ENCODE peak calls at places on chromosomes 16 and 17, in four cellular contexts. R is HCT116, V is GM23248, H is hepatocyte. B is an unnamed sample.

GRCh38 chr16:83701494-83701893 is 106.3 kb upstream of the HSBP1 start:
- DNase-seq in R (no peak), V (peak; percentile 62), H (peak; percentile 77), B (peak; percentile 41)

GRCh38 chr17:78974635-78975591 is 4.8 kb downstream of the LGALS3BP start:
- DNase-seq in R (peak; percentile 67), V (peak; percentile 92), H (peak; percentile 56), B (peak; percentile 69)

GRCh38 chr17:61408151-61409041 is 8.8 kb downstream of the TBX2 start:
- DNase-seq in R (no peak), V (no peak), H (no peak), B (no peak)

GRCh38 chr17:6639014-6639650 is 1.4 kb downstream of the KIAA0753 start:
- DNase-seq in R (no peak), V (no peak), H (peak; percentile 20), B (no peak)

GRCh38 chr16:15055141-15056053 is 477 bp downstream of the NTAN1 start:
- DNase-seq in R (no peak), V (peak; percentile 63), H (peak; percentile 18), B (peak; percentile 9)

GRCh38 chr16:69157189-69157588 is 24.7 kb downstream of the UTP4 start:
- DNase-seq in R (no peak), V (no peak), H (no peak), B (no peak)

GRCh38 chr17:34979650-34980352 is 511 bp upstream of the LIG3 start:
- DNase-seq in R (no peak), V (peak; percentile 54), H (no peak), B (no peak)

GRCh38 chr17:19383681-19384470 is 3.1 kb downstream of the MFAP4 start:
- DNase-seq in R (no peak), V (peak; percentile 79), H (no peak), B (no peak)

GRCh38 chr16:2090819-2091721 is 43.3 kb downstream of the TSC2 start:
- DNase-seq in R (peak; percentile 66), V (peak; percentile 62), H (peak; percentile 95), B (peak; percentile 84)

GRCh38 chr17:29586676-29587469 is 2.6 kb downstream of the GIT1 start:
- DNase-seq in R (no peak), V (no peak), H (no peak), B (no peak)

GRCh38 chr17:27360507-27360906 is 66.6 kb downstream of the WSB1 start:
- DNase-seq in R (no peak), V (no peak), H (no peak), B (no peak)

GRCh38 chr16:1613728-1614225 is 1.6 kb downstream of the CRAMP1 start:
- DNase-seq in R (no peak), V (peak; percentile 68), H (peak; percentile 63), B (no peak)

GRCh38 chr17:65855245-65855644 is 293.8 kb upstream of the AXIN2 start:
- DNase-seq in R (peak; percentile 66), V (no peak), H (peak; percentile 43), B (peak; percentile 98)

GRCh38 chr17:4900231-4901107 is 1.1 kb downstream of the C17orf107 start:
- DNase-seq in R (no peak), V (no peak), H (no peak), B (no peak)

GRCh38 chr16:68365167-68365817 is 54.5 kb downstream of the PRMT7 start:
- DNase-seq in R (no peak), V (no peak), H (no peak), B (no peak)

GRCh38 chr17:80984749-80985148 is 6.9 kb upstream of the CHMP6 start:
- DNase-seq in R (peak; percentile 88), V (peak; percentile 97), H (peak; percentile 58), B (no peak)

GRCh38 chr17:59642535-59642934 is 22.8 kb downstream of the CLTC start:
- DNase-seq in R (no peak), V (no peak), H (no peak), B (peak; percentile 75)

GRCh38 chr17:80353718-80354275 is 61.2 kb upstream of the ENDOV start:
- DNase-seq in R (no peak), V (no peak), H (no peak), B (no peak)

GRCh38 chr17:66716236-66717026 is 118.5 kb upstream of the CACNG5 start:
- DNase-seq in R (no peak), V (peak; percentile 17), H (peak; percentile 44), B (no peak)

GRCh38 chr16:81708459-81709368 is 70.4 kb upstream of the PLCG2 start:
- DNase-seq in R (no peak), V (no peak), H (no peak), B (no peak)

GRCh38 chr17:32520737-32521399 is 34.1 kb downstream of the CDK5R1 start:
- DNase-seq in R (no peak), V (no peak), H (no peak), B (no peak)

DNA sequence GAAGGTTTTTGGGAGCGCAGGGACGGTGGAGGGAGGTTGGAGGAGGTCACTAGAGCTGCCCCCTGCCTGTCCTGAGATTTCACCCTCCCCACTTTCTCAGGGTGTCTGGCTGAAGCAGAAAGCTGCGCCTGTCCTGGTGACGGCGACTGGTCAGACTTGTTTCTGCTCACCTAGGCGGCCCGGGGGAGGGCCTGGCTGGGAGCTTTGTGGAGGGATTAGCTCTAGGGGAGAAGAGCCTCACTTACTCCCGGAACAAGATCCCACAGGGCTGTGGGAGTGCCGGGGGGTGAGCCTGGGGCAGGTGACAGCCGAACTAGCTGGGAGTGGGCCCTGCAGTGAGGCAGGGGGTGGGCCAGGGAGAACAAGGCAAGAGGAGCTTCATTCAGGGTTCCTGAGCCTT is 11.5 kb downstream of the NHERF1 start:
- DNase-seq in R (no peak), V (no peak), H (peak; percentile 78), B (peak; percentile 52)
- TF ChIP-seq EZH2 in R (no peak), V (no peak), H (no peak), B (no peak)

DNA sequence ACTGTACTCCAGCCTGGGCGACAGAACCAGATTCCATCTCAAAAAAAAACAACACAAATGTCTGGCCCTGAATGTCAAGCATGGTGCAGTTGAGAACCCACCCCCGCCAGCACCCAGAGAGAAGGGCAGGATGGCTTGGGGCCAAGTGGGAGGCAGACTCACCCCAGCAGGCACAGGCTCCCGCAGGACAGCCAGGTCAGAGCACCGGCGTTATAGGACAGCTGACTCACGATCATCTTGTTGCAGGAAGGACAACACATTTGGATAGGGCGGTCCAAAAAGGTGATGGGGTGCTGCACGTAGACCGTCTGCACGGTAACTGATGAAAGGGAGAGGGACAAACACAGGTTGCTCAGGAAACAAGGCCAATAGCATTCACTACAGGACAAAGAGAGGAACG is 33.3 kb downstream of the LITAF start:
- DNase-seq in R (no peak), V (no peak), H (no peak), B (no peak)
- H3K36me3 ChIP-seq in R (peaks cover 37% of the 10 kb centered on the region), V (peaks cover 72% of the 10 kb centered on the region), H (peaks cover 8% of the 10 kb centered on the region), B (no peaks in the 10 kb centered on the region)

DNA sequence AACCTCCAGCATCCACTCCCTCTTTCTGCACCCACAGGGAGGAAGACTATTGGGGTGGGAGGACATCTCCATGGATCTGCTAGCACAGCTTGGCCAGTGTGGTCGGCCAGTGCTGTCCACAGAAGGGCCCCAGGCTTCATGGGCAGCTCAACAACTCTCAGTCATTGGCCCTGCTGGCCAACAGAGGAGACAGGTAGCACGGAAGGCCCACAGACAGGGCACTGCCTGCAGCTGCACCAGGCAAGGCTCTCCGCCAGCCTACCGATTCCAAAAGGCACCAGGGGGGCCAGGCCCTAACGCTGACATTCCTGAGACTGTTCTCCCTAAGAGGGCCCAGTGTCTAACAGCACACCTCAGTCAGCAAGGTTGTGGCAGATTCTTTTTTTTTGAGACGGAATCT is 15.7 kb downstream of the RAB5C start:
- DNase-seq in R (no peak), V (no peak), H (no peak), B (no peak)
- H3K9me2 ChIP-seq in R (no peaks in the 10 kb centered on the region), V (no peaks in the 10 kb centered on the region), H (no peaks in the 10 kb centered on the region), B (no peaks in the 10 kb centered on the region)

GRCh38 chr17:2855063-2855600 is 58.9 kb downstream of the RAP1GAP2 start:
- DNase-seq in R (no peak), V (peak; percentile 20), H (no peak), B (peak; percentile 42)
- TF ChIP-seq EZH2 in R (no peak), V (no peak), H (no peak), B (no peak)

GRCh38 chr17:82064433-82065192 is 991 bp downstream of the DUS1L start:
- DNase-seq in R (no peak), V (peak; percentile 39), H (no peak), B (peak; percentile 48)

GRCh38 chr17:82065638-82066303 is at the start of gene DUS1L:
- DNase-seq in R (no peak), V (peak; percentile 77), H (peak; percentile 78), B (peak; percentile 51)

GRCh38 chr17:82063424-82064415 is 1.9 kb downstream of the DUS1L start:
- DNase-seq in R (no peak), V (no peak), H (no peak), B (no peak)

GRCh38 chr17:82062984-82063368 is 2.6 kb downstream of the DUS1L start:
- DNase-seq in R (no peak), V (no peak), H (no peak), B (no peak)

DNA sequence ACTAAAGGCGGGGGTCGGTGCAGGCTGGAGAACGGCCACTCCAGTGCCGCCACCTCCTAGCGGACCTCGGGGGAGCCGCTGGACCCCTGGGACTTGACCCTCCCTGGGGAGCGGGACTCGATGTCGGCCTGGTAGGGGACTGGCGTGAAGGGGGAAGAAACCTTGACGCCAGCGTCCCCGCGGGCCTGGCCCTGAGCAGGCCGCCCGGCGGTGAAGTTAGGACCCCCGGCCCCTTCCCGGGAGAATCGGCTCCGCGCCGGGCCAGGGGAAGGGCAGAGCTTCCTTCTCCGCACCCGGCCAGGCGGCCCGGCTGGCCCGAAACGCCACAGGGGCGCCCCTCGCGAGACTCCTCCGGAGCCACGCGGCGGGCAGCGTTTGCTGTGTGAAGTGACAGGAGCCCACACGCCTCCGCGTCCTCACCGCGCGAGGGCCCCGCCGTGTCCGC is 389 bp downstream of the DUS1L start:
- DNase-seq in R (no peak), V (peak; percentile 76), H (peak; percentile 48), B (no peak)
- H3K36me3 ChIP-seq in R (peaks cover 40% of the 10 kb centered on the region), V (no peaks in the 10 kb centered on the region), H (no peaks in the 10 kb centered on the region), B (peaks cover 20% of the 10 kb centered on the region)

GRCh38 chr16:89346869-89347268 is 129.4 kb downstream of the ZNF778 start:
- DNase-seq in R (no peak), V (no peak), H (no peak), B (no peak)
- H3K9me2 ChIP-seq in R (no peaks in the 10 kb centered on the region), V (no peaks in the 10 kb centered on the region), H (no peaks in the 10 kb centered on the region), B (no peaks in the 10 kb centered on the region)